ENCODE peak calls at places on chromosomes 13 and 19, in seven cellular contexts. A is cardiac muscle cell; O is ELF-1; Y is activated T-cell treated with anti-CD3 and anti-CD28 coated beads, Interleukin-2, amount 50 U/mL, for 4 hours; I is heart left ventricle; M is mucosa of descending colon; Q is activated naive CD4-positive, alpha-beta T cell treated with anti-CD3 and anti-CD28 coated beads for 36 hours. T is an unnamed sample.

GRCh38 chr13:33228645-33229445 is 56.7 kb downstream of the STARD13 start:
- DNase-seq in A (peak), O (peak), Y (no peak), I (no peak), M (no peak), Q (peak), T (peak)

GRCh38 chr19:50949792-50950320 is 3.0 kb downstream of the KLK5 start:
- DNase-seq in A (no peak), O (peak), Y (no peak), I (no peak), M (no peak), Q (no peak), T (no peak)

GRCh38 chr13:26074706-26075105 is 22.9 kb upstream of the SHISA2 start:
- DNase-seq in A (peak), O (peak), Y (no peak), I (no peak), M (no peak), Q (no peak), T (peak)

GRCh38 chr19:7152568-7152967 is 83.1 kb downstream of the ZNF557 start:
- DNase-seq in A (peak), O (no peak), Y (no peak), I (no peak), M (no peak), Q (no peak), T (no peak)

GRCh38 chr19:58558066-58558622 is at the start of gene UBE2M:
- DNase-seq in A (no peak), O (peak), Y (peak), I (peak), M (peak), Q (peak), T (peak)

GRCh38 chr13:43285891-43286602 is 262.7 kb downstream of the DNAJC15 start:
- DNase-seq in A (no peak), O (no peak), Y (no peak), I (peak), M (no peak), Q (no peak), T (no peak)

GRCh38 chr13:108618233-108618632 is 11.2 kb upstream of the MYO16 start:
- DNase-seq in A (no peak), O (peak), Y (no peak), I (no peak), M (no peak), Q (no peak), T (no peak)

GRCh38 chr19:13089139-13089856 is 13.4 kb downstream of the LYL1 start:
- DNase-seq in A (no peak), O (peak), Y (no peak), I (no peak), M (no peak), Q (peak), T (no peak)

GRCh38 chr13:39374741-39375189 is 228.2 kb downstream of the LHFPL6 start:
- DNase-seq in A (no peak), O (no peak), Y (no peak), I (no peak), M (no peak), Q (no peak), T (no peak)

GRCh38 chr13:36533806-36534205 is 101.5 kb downstream of the CCNA1 start:
- DNase-seq in A (peak), O (no peak), Y (no peak), I (no peak), M (no peak), Q (no peak), T (no peak)

GRCh38 chr13:40876020-40876738 is 86.8 kb downstream of the SLC25A15 start:
- DNase-seq in A (no peak), O (peak), Y (no peak), I (no peak), M (no peak), Q (no peak), T (no peak)

GRCh38 chr19:29667941-29668340 is 2.7 kb downstream of the PLEKHF1 start:
- DNase-seq in A (no peak), O (no peak), Y (peak), I (no peak), M (peak), Q (peak), T (no peak)

GRCh38 chr13:49060698-49061387 is 85.1 kb downstream of the FNDC3A start:
- DNase-seq in A (peak), O (no peak), Y (no peak), I (no peak), M (no peak), Q (no peak), T (peak)

GRCh38 chr19:15463865-15464371 is 426 bp downstream of the RASAL3 start:
- DNase-seq in A (no peak), O (no peak), Y (peak), I (no peak), M (peak), Q (peak), T (no peak)

GRCh38 chr13:41713405-41713804 is 247.5 kb downstream of the VWA8 start:
- DNase-seq in A (no peak), O (no peak), Y (no peak), I (no peak), M (no peak), Q (no peak), T (no peak)

GRCh38 chr13:113777311-113778260 is 18.6 kb downstream of the TMEM255B start:
- DNase-seq in A (peak), O (peak), Y (no peak), I (no peak), M (no peak), Q (no peak), T (peak)

GRCh38 chr13:111080642-111081041 is 34.5 kb upstream of the ARHGEF7 start:
- DNase-seq in A (no peak), O (no peak), Y (no peak), I (no peak), M (no peak), Q (no peak), T (no peak)

GRCh38 chr19:10346509-10346908 is 7.1 kb upstream of the ICAM3 start:
- DNase-seq in A (peak), O (no peak), Y (no peak), I (peak), M (no peak), Q (no peak), T (peak)

GRCh38 chr13:30904043-30904442 is 2.0 kb upstream of the MEDAG start:
- DNase-seq in A (peak), O (no peak), Y (no peak), I (no peak), M (no peak), Q (no peak), T (peak)

GRCh38 chr19:36707134-36707533 is 19.7 kb downstream of the ZNF567 start:
- DNase-seq in A (no peak), O (no peak), Y (no peak), I (no peak), M (no peak), Q (no peak), T (no peak)

GRCh38 chr19:2627319-2627829 is 75.1 kb downstream of the GNG7 start:
- DNase-seq in A (peak), O (no peak), Y (peak), I (peak), M (no peak), Q (peak), T (peak)

GRCh38 chr19:23770672-23771250 is 12.1 kb upstream of the ZNF681 start:
- DNase-seq in A (no peak), O (no peak), Y (no peak), I (no peak), M (no peak), Q (no peak), T (no peak)

GRCh38 chr13:22486490-22486889 is 694.3 kb upstream of the SGCG start:
- DNase-seq in A (no peak), O (no peak), Y (no peak), I (no peak), M (no peak), Q (no peak), T (no peak)

GRCh38 chr19:16078759-16079707 is 2.7 kb downstream of the TPM4 start:
- DNase-seq in A (peak), O (no peak), Y (peak), I (peak), M (peak), Q (peak), T (peak)

GRCh38 chr19:55423225-55423967 is 15.8 kb upstream of the UBE2S start:
- DNase-seq in A (no peak), O (no peak), Y (no peak), I (no peak), M (no peak), Q (no peak), T (no peak)

GRCh38 chr13:101398191-101398590 is 18.1 kb downstream of the NALCN start:
- DNase-seq in A (no peak), O (no peak), Y (no peak), I (no peak), M (no peak), Q (no peak), T (peak)

GRCh38 chr19:11268783-11269267 is 6.5 kb upstream of the DOCK6 start:
- DNase-seq in A (peak), O (no peak), Y (no peak), I (peak), M (no peak), Q (no peak), T (peak)

GRCh38 chr19:17522988-17523872 is 11.8 kb downstream of the PGLS start:
- DNase-seq in A (peak), O (no peak), Y (peak), I (peak), M (peak), Q (peak), T (no peak)

GRCh38 chr13:19023115-19023514 is 158.5 kb downstream of the TUBA3C start:
- DNase-seq in A (no peak), O (no peak), Y (no peak), I (no peak), M (no peak), Q (no peak), T (no peak)

GRCh38 chr13:60627071-60627686 is 230.2 kb downstream of the TDRD3 start:
- DNase-seq in A (peak), O (peak), Y (no peak), I (no peak), M (no peak), Q (peak), T (peak)

T was measured in iris pigment epithelial cell.